ENCODE peak calls at places on chromosomes 12 and 14, in nine cellular contexts. A, G, L, P, Y, X, S, C and D are unnamed samples.

GRCh38 chr14:105019861-105020814 is 745 bp downstream of the CDCA4 start:
- DNase-seq in A (peak; percentile 60), G (no peak), L (peak; percentile 76), P (no peak), Y (peak; percentile 19), X (peak; percentile 46), S (peak; percentile 54), C (no peak), D (peak; percentile 62)

GRCh38 chr14:74548881-74549280 is 55.3 kb downstream of the ISCA2 start:
- DNase-seq in A (no peak), G (no peak), L (peak; percentile 36), P (no peak), Y (no peak), X (no peak), S (no peak), C (peak; percentile 63), D (no peak)

GRCh38 chr12:30795660-30796507 is 41.1 kb upstream of the CAPRIN2 start:
- DNase-seq in A (peak; percentile 95), G (peak; percentile 79), L (peak; percentile 75), P (peak; percentile 92), Y (peak; percentile 63), X (peak; percentile 28), S (no peak), C (peak; percentile 48), D (no peak)

GRCh38 chr12:132338311-132338710 is 8.9 kb upstream of the GALNT9 start:
- DNase-seq in A (no peak), G (no peak), L (no peak), P (no peak), Y (no peak), X (no peak), S (no peak), C (no peak), D (no peak)

GRCh38 chr14:66575014-66575413 is 67.1 kb downstream of the GPHN start:
- DNase-seq in A (no peak), G (no peak), L (no peak), P (no peak), Y (no peak), X (no peak), S (no peak), C (no peak), D (no peak)

GRCh38 chr12:46219147-46219891 is 49.5 kb downstream of the SLC38A1 start:
- DNase-seq in A (no peak), G (no peak), L (no peak), P (no peak), Y (no peak), X (no peak), S (no peak), C (no peak), D (no peak)

GRCh38 chr14:74604896-74605295 is 7.1 kb downstream of the LTBP2 start:
- DNase-seq in A (no peak), G (no peak), L (no peak), P (no peak), Y (no peak), X (no peak), S (no peak), C (no peak), D (no peak)

GRCh38 chr14:24092110-24092959 is 1.8 kb upstream of the PCK2 start:
- DNase-seq in A (peak; percentile 11), G (no peak), L (peak; percentile 38), P (no peak), Y (no peak), X (no peak), S (no peak), C (no peak), D (no peak)